ENCODE peak calls at places on chromosomes 6 and 20, in five cellular contexts. V is cardiac fibroblast, I is SW480, L is ovary, C is activated T-cell treated with anti-CD3 and anti-CD28 coated beads for 24 hours. J is an unnamed sample.

GRCh38 chr20:2330090-2330695 is 34.4 kb downstream of the TGM3 start:
- DNase-seq in V (no peak), C (no peak), L (no peak), I (no peak), J (no peak)

GRCh38 chr20:50746138-50746940 is 15.0 kb downstream of the PARD6B start:
- DNase-seq in C (no peak), L (no peak), I (peak; percentile 88), V (peak; percentile 43), J (peak; percentile 66)

GRCh38 chr20:38728911-38729642 is 4.8 kb downstream of the SLC32A1 start:
- DNase-seq in L (no peak), I (no peak), V (no peak), C (no peak), J (no peak)

GRCh38 chr6:118187568-118188164 is 280.6 kb downstream of the SLC35F1 start:
- DNase-seq in C (no peak), V (peak; percentile 91), I (no peak), L (no peak), J (peak; percentile 74)

GRCh38 chr20:43558412-43559146 is at the start of gene SGK2:
- DNase-seq in L (no peak), I (peak; percentile 79), V (peak; percentile 53), C (no peak), J (no peak)

GRCh38 chr6:107121964-107122495 is 6.7 kb upstream of the BEND3 start:
- DNase-seq in L (no peak), I (no peak), C (no peak), V (no peak), J (no peak)

GRCh38 chr20:23141016-23141415 is 54.9 kb upstream of the CD93 start:
- DNase-seq in C (no peak), V (no peak), L (no peak), I (no peak), J (no peak)

GRCh38 chr6:33112148-33112547 is 36.4 kb downstream of the HLA-DPB1 start:
- DNase-seq in C (no peak), I (peak; percentile 48), L (no peak), V (peak; percentile 49), J (peak; percentile 89)

GRCh38 chr20:49698477-49698876 is 15.2 kb downstream of the B4GALT5 start:
- DNase-seq in L (no peak), V (no peak), C (no peak), I (no peak), J (no peak)

GRCh38 chr6:165568326-165568725 is 94.7 kb downstream of the PDE10A start:
- DNase-seq in L (no peak), V (no peak), I (no peak), C (no peak), J (peak; percentile 47)

GRCh38 chr6:38671885-38672467 is 31.0 kb downstream of the GLO1 start:
- DNase-seq in C (peak; percentile 9), L (no peak), V (peak; percentile 74), I (peak; percentile 44), J (peak; percentile 65)

GRCh38 chr6:37653933-37654565 is 43.6 kb downstream of the MDGA1 start:
- DNase-seq in V (no peak), L (no peak), C (peak; percentile 47), I (peak; percentile 28), J (peak; percentile 69)

GRCh38 chr6:37536462-37537225 is 37.0 kb upstream of the CCDC167 start:
- DNase-seq in V (no peak), C (no peak), L (no peak), I (no peak), J (no peak)

GRCh38 chr6:144493035-144493910 is 208.1 kb downstream of the UTRN start:
- DNase-seq in I (no peak), C (no peak), V (peak; percentile 28), L (no peak), J (no peak)

J was measured in SK-MEL-5.